ENCODE peak calls at places on chromosomes 13 and 19, in six cellular contexts. U, H, T, M, S and G are unnamed samples.

GRCh38 chr13:25276748-25277147 is 10.5 kb downstream of the MTMR6 start:
- DNase-seq in U (no peak), H (no peak), T (peak; percentile 37), M (no peak), S (no peak), G (no peak)

GRCh38 chr13:114212096-114212495 is 22.6 kb upstream of the CDC16 start:
- DNase-seq in U (no peak), H (no peak), T (no peak), M (no peak), S (no peak), G (no peak)

GRCh38 chr19:27966390-27966816 is 1246.5 kb downstream of the UQCRFS1 start:
- DNase-seq in U (no peak), H (no peak), T (no peak), M (no peak), S (no peak), G (peak; percentile 34)

GRCh38 chr19:408441-409005 is 424 bp downstream of the C2CD4C start:
- DNase-seq in U (peak; percentile 77), H (no peak), T (no peak), M (no peak), S (no peak), G (peak; percentile 20)

GRCh38 chr19:2546128-2547032 is 70.5 kb downstream of the GADD45B start:
- DNase-seq in U (peak; percentile 95), H (peak; percentile 84), T (no peak), M (peak; percentile 54), S (peak; percentile 67), G (peak; percentile 54)

GRCh38 chr19:2081873-2082810 is 14.0 kb downstream of the MOB3A start:
- DNase-seq in U (peak; percentile 64), H (no peak), T (no peak), M (no peak), S (no peak), G (no peak)

GRCh38 chr19:46926201-46927071 is 65.6 kb downstream of the ARHGAP35 start:
- DNase-seq in U (no peak), H (no peak), T (no peak), M (no peak), S (no peak), G (peak; percentile 37)

GRCh38 chr13:72970301-72970880 is 88.4 kb upstream of the KLF5 start:
- DNase-seq in U (no peak), H (no peak), T (no peak), M (no peak), S (no peak), G (no peak)

GRCh38 chr13:34883381-34883780 is 58.7 kb upstream of the NBEA start:
- DNase-seq in U (no peak), H (no peak), T (no peak), M (no peak), S (no peak), G (no peak)

GRCh38 chr19:3338541-3339181 is 27.7 kb upstream of the NFIC start:
- DNase-seq in U (no peak), H (no peak), T (no peak), M (peak; percentile 91), S (no peak), G (no peak)

GRCh38 chr13:97245011-97245410 is 22.9 kb downstream of the MBNL2 start:
- DNase-seq in U (no peak), H (no peak), T (no peak), M (no peak), S (no peak), G (no peak)

GRCh38 chr13:50213526-50213925 is 198.3 kb downstream of the KCNRG start:
- DNase-seq in U (no peak), H (no peak), T (no peak), M (no peak), S (no peak), G (no peak)

GRCh38 chr13:29925457-29925856 is 75.0 kb upstream of the UBL3 start:
- DNase-seq in U (peak; percentile 81), H (peak; percentile 80), T (peak; percentile 78), M (peak; percentile 96), S (no peak), G (peak; percentile 70)

GRCh38 chr13:26202365-26202972 is 19.6 kb downstream of the RNF6 start:
- DNase-seq in U (no peak), H (no peak), T (no peak), M (no peak), S (no peak), G (no peak)

GRCh38 chr19:18225355-18225701 is 910 bp downstream of the PDE4C start:
- DNase-seq in U (no peak), H (no peak), T (no peak), M (no peak), S (no peak), G (no peak)

GRCh38 chr13:84230568-84230967 is 348.3 kb upstream of the SLITRK1 start:
- DNase-seq in U (no peak), H (no peak), T (no peak), M (no peak), S (no peak), G (no peak)
- H3K27ac ChIP-seq in U (no peak overlapping the region), H (no peak overlapping the region), T (no peak overlapping the region), M (no peak overlapping the region), S (no peak overlapping the region), G (no peak overlapping the region)

DNA sequence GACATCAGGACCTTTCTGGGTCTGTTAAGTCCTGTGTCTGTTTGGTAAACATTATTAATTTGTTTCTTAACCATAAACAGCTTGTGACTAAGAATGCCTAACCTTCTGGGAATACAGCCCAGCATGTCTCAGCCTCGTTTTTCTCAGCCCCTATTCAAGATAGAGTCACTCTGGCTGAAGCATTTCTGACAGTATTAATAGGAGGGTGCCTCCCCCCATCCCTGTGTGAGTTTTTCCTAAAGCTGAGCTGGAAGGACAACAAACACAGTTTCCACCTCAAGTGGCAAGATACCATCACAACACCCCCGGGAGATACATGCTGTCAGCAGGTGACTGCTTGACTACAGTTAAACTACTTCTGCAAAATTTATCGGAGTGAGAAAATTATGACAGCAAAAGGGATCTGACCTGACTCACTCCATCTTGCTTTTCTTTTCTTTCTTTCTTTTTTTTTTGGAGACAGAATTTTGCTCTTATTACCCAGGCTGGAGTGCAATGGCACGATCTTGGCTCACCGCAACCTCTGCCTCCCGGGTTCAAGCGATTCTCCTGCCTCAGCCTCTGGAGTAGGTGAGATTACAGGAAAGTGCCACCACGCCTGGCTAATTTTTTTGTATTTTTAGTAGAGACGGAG is 59.3 kb upstream of the ABCC4 start:
- DNase-seq in U (no peak), H (no peak), T (no peak), M (no peak), S (no peak), G (no peak)
- H3K27ac ChIP-seq in U (no peak overlapping the region), H (no peak overlapping the region), T (no peak overlapping the region), M (no peak overlapping the region), S (no peak overlapping the region), G (no peak overlapping the region)

GRCh38 chr19:48668761-48669160 is 4.1 kb downstream of the NTN5 start:
- DNase-seq in U (no peak), H (no peak), T (no peak), M (no peak), S (no peak), G (no peak)

GRCh38 chr19:48668332-48668731 is 4.5 kb downstream of the NTN5 start:
- DNase-seq in U (no peak), H (no peak), T (no peak), M (no peak), S (no peak), G (no peak)

GRCh38 chr19:48664476-48664875 is 8.3 kb downstream of the NTN5 start:
- DNase-seq in U (no peak), H (no peak), T (no peak), M (no peak), S (no peak), G (no peak)

GRCh38 chr19:48663667-48664066 is 9.2 kb downstream of the NTN5 start:
- DNase-seq in U (no peak), H (no peak), T (no peak), M (no peak), S (no peak), G (no peak)

GRCh38 chr19:48665786-48666185 is 7.0 kb downstream of the NTN5 start:
- DNase-seq in U (no peak), H (no peak), T (no peak), M (no peak), S (no peak), G (no peak)
- H3K27ac ChIP-seq in U (no peak overlapping the region), H (no peak overlapping the region), T (no peak overlapping the region), M (no peak overlapping the region), S (no peak overlapping the region), G (no peak overlapping the region)

DNA sequence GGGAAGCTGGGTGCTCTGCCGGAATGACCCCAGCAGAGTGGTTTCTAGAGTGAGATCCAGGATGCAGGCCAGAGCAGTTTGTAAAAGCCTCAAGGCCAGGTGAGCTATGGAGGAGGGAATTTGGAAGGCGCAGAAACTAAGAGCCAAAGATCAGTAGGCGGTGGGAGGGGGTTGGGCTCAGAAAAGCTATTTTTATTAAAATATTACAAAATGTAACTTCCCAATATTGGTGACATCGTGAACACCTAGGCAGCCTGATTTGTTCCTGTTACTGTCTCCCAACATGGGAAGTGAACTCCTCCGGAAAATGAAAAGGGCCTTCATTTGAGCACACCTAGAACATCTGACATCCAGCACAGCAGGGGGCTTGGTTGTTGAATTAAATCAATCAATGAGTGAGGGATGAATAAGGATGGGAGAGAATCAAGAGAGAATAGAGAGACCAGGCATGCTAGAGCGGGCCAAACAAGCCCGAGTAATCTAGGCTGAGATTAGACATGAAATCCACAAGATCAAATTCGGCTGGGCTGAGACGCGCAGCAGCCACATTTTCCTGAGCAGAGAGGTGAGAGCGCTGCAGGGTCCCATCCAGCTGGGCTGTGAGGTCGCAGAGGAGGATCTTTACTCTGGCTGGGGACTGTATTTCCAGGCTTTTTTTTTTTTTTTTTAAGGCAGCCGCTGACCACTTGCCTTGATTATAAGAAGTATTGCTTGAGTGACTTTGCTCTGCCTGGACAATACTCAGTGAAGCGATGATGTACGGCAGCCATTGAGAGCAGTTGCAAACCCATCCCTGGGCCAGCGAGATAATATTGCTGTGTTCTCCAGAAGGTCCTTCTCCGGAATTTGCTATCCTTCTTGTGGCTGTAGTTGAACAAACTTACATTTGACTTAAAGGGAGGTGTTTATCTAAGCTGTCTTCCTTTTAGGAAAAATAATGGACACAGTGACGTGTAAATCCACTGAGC is 178.0 kb upstream of the KL start:
- DNase-seq in U (peak; percentile 54), H (no peak), T (no peak), M (no peak), S (no peak), G (no peak)
- H3K27ac ChIP-seq in U (no peak overlapping the region), H (peak overlapping the region; percentile 26), T (no peak overlapping the region), M (no peak overlapping the region), S (no peak overlapping the region), G (no peak overlapping the region)